ENCODE peak calls at places on chromosomes 12 and 14, in ten cellular contexts. V, D, S, R, K, O, G, E, C and W are unnamed samples.

GRCh38 chr12:114691810-114692557 is 8.0 kb upstream of the TBX3 start:
- DNase-seq in V (no peak), D (no peak), S (no peak), R (no peak), K (no peak), O (no peak), G (no peak), E (no peak), C (no peak), W (no peak)

GRCh38 chr12:8622681-8623080 is 10.0 kb upstream of the AICDA start:
- DNase-seq in V (no peak), D (no peak), S (no peak), R (no peak), K (no peak), O (no peak), G (no peak), E (no peak), C (no peak), W (no peak)

GRCh38 chr12:98559666-98560065 is 33.8 kb upstream of the SLC25A3 start:
- DNase-seq in V (no peak), D (no peak), S (no peak), R (no peak), K (peak), O (peak), G (no peak), E (no peak), C (no peak), W (no peak)

GRCh38 chr14:54225457-54225856 is 171.3 kb upstream of the CDKN3 start:
- DNase-seq in V (no peak), D (peak), S (peak), R (no peak), K (no peak), O (no peak), G (no peak), E (no peak), C (no peak), W (no peak)

GRCh38 chr12:116018282-116018681 is 259.2 kb downstream of the MED13L start:
- DNase-seq in V (no peak), D (no peak), S (peak), R (no peak), K (no peak), O (no peak), G (no peak), E (no peak), C (no peak), W (peak)

GRCh38 chr12:100904270-100904669 is 109.7 kb downstream of the ANO4 start:
- DNase-seq in V (peak), D (no peak), S (no peak), R (no peak), K (no peak), O (no peak), G (peak), E (no peak), C (no peak), W (peak)

GRCh38 chr12:51082561-51083139 is 746 bp downstream of the CSRNP2 start:
- DNase-seq in V (peak), D (no peak), S (no peak), R (peak), K (peak), O (no peak), G (no peak), E (no peak), C (peak), W (peak)

GRCh38 chr14:79764288-79764687 is 447.0 kb downstream of the DIO2 start:
- DNase-seq in V (no peak), D (no peak), S (no peak), R (no peak), K (no peak), O (peak), G (no peak), E (no peak), C (no peak), W (no peak)

GRCh38 chr12:113844495-113845175 is 121.5 kb downstream of the RBM19 start:
- DNase-seq in V (no peak), D (peak), S (no peak), R (peak), K (no peak), O (no peak), G (no peak), E (no peak), C (no peak), W (no peak)

GRCh38 chr12:98903875-98904274 is 258.8 kb downstream of the APAF1 start:
- DNase-seq in V (no peak), D (no peak), S (no peak), R (no peak), K (no peak), O (no peak), G (no peak), E (no peak), C (no peak), W (no peak)

GRCh38 chr14:93304771-93305170 is 28.1 kb downstream of the BTBD7 start:
- DNase-seq in V (peak), D (no peak), S (no peak), R (no peak), K (no peak), O (no peak), G (no peak), E (no peak), C (no peak), W (peak)

GRCh38 chr12:112350593-112351592 is 31.3 kb downstream of the HECTD4 start:
- DNase-seq in V (peak), D (no peak), S (no peak), R (no peak), K (no peak), O (no peak), G (no peak), E (no peak), C (no peak), W (no peak)

GRCh38 chr12:795305-795704 is 42.9 kb downstream of the WNK1 start:
- DNase-seq in V (no peak), D (no peak), S (no peak), R (no peak), K (no peak), O (no peak), G (no peak), E (no peak), C (no peak), W (no peak)

GRCh38 chr12:18250313-18250916 is 10.9 kb upstream of the PIK3C2G start:
- DNase-seq in V (peak), D (peak), S (no peak), R (peak), K (peak), O (peak), G (no peak), E (no peak), C (peak), W (peak)

GRCh38 chr14:76564471-76565119 is 188.7 kb downstream of the ESRRB start:
- DNase-seq in V (no peak), D (no peak), S (no peak), R (peak), K (no peak), O (no peak), G (no peak), E (no peak), C (peak), W (no peak)

GRCh38 chr12:49342914-49343731 is 3.6 kb upstream of the DNAJC22 start:
- DNase-seq in V (no peak), D (no peak), S (peak), R (no peak), K (no peak), O (no peak), G (no peak), E (no peak), C (no peak), W (no peak)

GRCh38 chr14:76977793-76978730 is 50.4 kb downstream of the IRF2BPL start:
- DNase-seq in V (peak), D (no peak), S (peak), R (peak), K (peak), O (no peak), G (no peak), E (peak), C (no peak), W (peak)

GRCh38 chr12:131829795-131830334 is 1.7 kb downstream of the MMP17 start:
- DNase-seq in V (no peak), D (no peak), S (no peak), R (no peak), K (peak), O (no peak), G (no peak), E (no peak), C (no peak), W (no peak)

GRCh38 chr14:71780075-71780474 is 152.2 kb upstream of the RGS6 start:
- DNase-seq in V (no peak), D (no peak), S (no peak), R (no peak), K (no peak), O (no peak), G (no peak), E (no peak), C (no peak), W (no peak)

GRCh38 chr12:46790066-46790465 is 35.7 kb downstream of the SLC38A4 start:
- DNase-seq in V (no peak), D (no peak), S (no peak), R (no peak), K (no peak), O (no peak), G (no peak), E (no peak), C (no peak), W (no peak)

GRCh38 chr12:50452795-50453194 is 52.0 kb upstream of the DIP2B start:
- DNase-seq in V (no peak), D (no peak), S (no peak), R (no peak), K (no peak), O (no peak), G (no peak), E (no peak), C (no peak), W (no peak)